ENCODE peak calls at places on chromosomes 2 and 18, in ten cellular contexts. One of them, this sample, is unnamed.

GRCh38 chr2:180985771-180986395 is 5.5 kb downstream of the UBE2E3 start:
- DNase-seq in GM23338: no peak
- DNase-seq in heart left ventricle: no peak
- DNase-seq in WERI-Rb-1: no peak
- DNase-seq in uterus: no peak
- DNase-seq in Panc1: no peak
- DNase-seq in fibroblast of lung: no peak
- DNase-seq in aorta: no peak
- DNase-seq in esophagus squamous epithelium: no peak
- DNase-seq in cardiac muscle cell: peak
- DNase-seq in this sample: no peak

GRCh38 chr2:73003027-73003426 is 68.5 kb downstream of the SFXN5 start:
- DNase-seq in aorta: no peak
- DNase-seq in Panc1: no peak
- DNase-seq in WERI-Rb-1: no peak
- DNase-seq in fibroblast of lung: no peak
- DNase-seq in esophagus squamous epithelium: no peak
- DNase-seq in cardiac muscle cell: no peak
- DNase-seq in heart left ventricle: no peak
- DNase-seq in uterus: no peak
- DNase-seq in GM23338: no peak
- DNase-seq in this sample: no peak

GRCh38 chr18:74064510-74064909 is 83.1 kb downstream of the FBXO15 start:
- DNase-seq in Panc1: no peak
- DNase-seq in cardiac muscle cell: no peak
- DNase-seq in esophagus squamous epithelium: no peak
- DNase-seq in uterus: no peak
- DNase-seq in aorta: no peak
- DNase-seq in heart left ventricle: no peak
- DNase-seq in WERI-Rb-1: no peak
- DNase-seq in fibroblast of lung: no peak
- DNase-seq in GM23338: no peak
- DNase-seq in this sample: no peak

GRCh38 chr2:215409331-215410127 is 26.3 kb downstream of the FN1 start:
- DNase-seq in esophagus squamous epithelium: no peak
- DNase-seq in fibroblast of lung: no peak
- DNase-seq in cardiac muscle cell: no peak
- DNase-seq in GM23338: no peak
- DNase-seq in aorta: no peak
- DNase-seq in Panc1: no peak
- DNase-seq in heart left ventricle: no peak
- DNase-seq in uterus: no peak
- DNase-seq in WERI-Rb-1: no peak
- DNase-seq in this sample: no peak

GRCh38 chr2:236634203-236634602 is 64.6 kb downstream of the ACKR3 start:
- DNase-seq in GM23338: no peak
- DNase-seq in fibroblast of lung: no peak
- DNase-seq in WERI-Rb-1: peak
- DNase-seq in cardiac muscle cell: no peak
- DNase-seq in Panc1: no peak
- DNase-seq in aorta: no peak
- DNase-seq in heart left ventricle: no peak
- DNase-seq in uterus: no peak
- DNase-seq in esophagus squamous epithelium: no peak
- DNase-seq in this sample: no peak

GRCh38 chr2:11467126-11467649 is 1.2 kb upstream of the E2F6 start:
- DNase-seq in WERI-Rb-1: no peak
- DNase-seq in esophagus squamous epithelium: no peak
- DNase-seq in cardiac muscle cell: no peak
- DNase-seq in aorta: no peak
- DNase-seq in Panc1: no peak
- DNase-seq in heart left ventricle: no peak
- DNase-seq in uterus: no peak
- DNase-seq in GM23338: no peak
- DNase-seq in fibroblast of lung: no peak
- DNase-seq in this sample: no peak

GRCh38 chr2:174059875-174060226 is 94.7 kb upstream of the SP3 start:
- DNase-seq in GM23338: no peak
- DNase-seq in Panc1: no peak
- DNase-seq in fibroblast of lung: peak
- DNase-seq in uterus: no peak
- DNase-seq in cardiac muscle cell: no peak
- DNase-seq in heart left ventricle: no peak
- DNase-seq in WERI-Rb-1: no peak
- DNase-seq in aorta: no peak
- DNase-seq in esophagus squamous epithelium: no peak
- DNase-seq in this sample: no peak

GRCh38 chr2:71379086-71379485 is 47.5 kb downstream of the ZNF638 start:
- DNase-seq in Panc1: peak
- DNase-seq in fibroblast of lung: peak
- DNase-seq in uterus: no peak
- DNase-seq in heart left ventricle: no peak
- DNase-seq in GM23338: no peak
- DNase-seq in WERI-Rb-1: no peak
- DNase-seq in cardiac muscle cell: no peak
- DNase-seq in aorta: no peak
- DNase-seq in esophagus squamous epithelium: no peak
- DNase-seq in this sample: no peak

GRCh38 chr18:52903858-52904257 is 563.9 kb downstream of the DCC start:
- DNase-seq in aorta: no peak
- DNase-seq in GM23338: peak
- DNase-seq in uterus: no peak
- DNase-seq in esophagus squamous epithelium: no peak
- DNase-seq in WERI-Rb-1: peak
- DNase-seq in cardiac muscle cell: peak
- DNase-seq in heart left ventricle: no peak
- DNase-seq in fibroblast of lung: peak
- DNase-seq in Panc1: no peak
- DNase-seq in this sample: no peak

GRCh38 chr2:206211657-206212255 is 52.1 kb downstream of the EEF1B2 start:
- DNase-seq in fibroblast of lung: peak
- DNase-seq in heart left ventricle: no peak
- DNase-seq in esophagus squamous epithelium: no peak
- DNase-seq in GM23338: no peak
- DNase-seq in WERI-Rb-1: no peak
- DNase-seq in aorta: no peak
- DNase-seq in cardiac muscle cell: no peak
- DNase-seq in Panc1: no peak
- DNase-seq in uterus: no peak
- DNase-seq in this sample: no peak

GRCh38 chr2:55810621-55811020 is 113.0 kb downstream of the EFEMP1 start:
- DNase-seq in uterus: no peak
- DNase-seq in heart left ventricle: no peak
- DNase-seq in esophagus squamous epithelium: no peak
- DNase-seq in WERI-Rb-1: no peak
- DNase-seq in fibroblast of lung: peak
- DNase-seq in cardiac muscle cell: no peak
- DNase-seq in Panc1: no peak
- DNase-seq in GM23338: no peak
- DNase-seq in aorta: no peak
- DNase-seq in this sample: no peak

GRCh38 chr2:98463988-98464771 is 19.5 kb downstream of the INPP4A start:
- DNase-seq in Panc1: no peak
- DNase-seq in cardiac muscle cell: no peak
- DNase-seq in GM23338: no peak
- DNase-seq in fibroblast of lung: no peak
- DNase-seq in uterus: no peak
- DNase-seq in WERI-Rb-1: no peak
- DNase-seq in aorta: no peak
- DNase-seq in esophagus squamous epithelium: no peak
- DNase-seq in heart left ventricle: no peak
- DNase-seq in this sample: no peak

GRCh38 chr18:46939337-46939963 is 22.0 kb downstream of the KATNAL2 start:
- DNase-seq in fibroblast of lung: peak
- DNase-seq in heart left ventricle: no peak
- DNase-seq in WERI-Rb-1: no peak
- DNase-seq in Panc1: no peak
- DNase-seq in GM23338: peak
- DNase-seq in cardiac muscle cell: no peak
- DNase-seq in aorta: no peak
- DNase-seq in esophagus squamous epithelium: no peak
- DNase-seq in uterus: no peak
- DNase-seq in this sample: no peak

GRCh38 chr2:65300772-65301711 is 73.4 kb downstream of the ACTR2 start:
- DNase-seq in uterus: peak
- DNase-seq in Panc1: peak
- DNase-seq in esophagus squamous epithelium: no peak
- DNase-seq in aorta: peak
- DNase-seq in GM23338: peak
- DNase-seq in WERI-Rb-1: no peak
- DNase-seq in heart left ventricle: peak
- DNase-seq in fibroblast of lung: peak
- DNase-seq in cardiac muscle cell: peak
- DNase-seq in this sample: no peak

GRCh38 chr2:112850588-112850987 is 14.0 kb upstream of the IL1B start:
- DNase-seq in WERI-Rb-1: no peak
- DNase-seq in aorta: no peak
- DNase-seq in cardiac muscle cell: no peak
- DNase-seq in uterus: no peak
- DNase-seq in esophagus squamous epithelium: no peak
- DNase-seq in fibroblast of lung: no peak
- DNase-seq in Panc1: no peak
- DNase-seq in heart left ventricle: no peak
- DNase-seq in GM23338: peak
- DNase-seq in this sample: no peak

GRCh38 chr2:7010376-7010775 is 93.2 kb downstream of the RNF144A start:
- DNase-seq in uterus: peak
- DNase-seq in esophagus squamous epithelium: no peak
- DNase-seq in WERI-Rb-1: no peak
- DNase-seq in cardiac muscle cell: no peak
- DNase-seq in fibroblast of lung: peak
- DNase-seq in GM23338: no peak
- DNase-seq in heart left ventricle: no peak
- DNase-seq in aorta: no peak
- DNase-seq in Panc1: no peak
- DNase-seq in this sample: no peak

DNA sequence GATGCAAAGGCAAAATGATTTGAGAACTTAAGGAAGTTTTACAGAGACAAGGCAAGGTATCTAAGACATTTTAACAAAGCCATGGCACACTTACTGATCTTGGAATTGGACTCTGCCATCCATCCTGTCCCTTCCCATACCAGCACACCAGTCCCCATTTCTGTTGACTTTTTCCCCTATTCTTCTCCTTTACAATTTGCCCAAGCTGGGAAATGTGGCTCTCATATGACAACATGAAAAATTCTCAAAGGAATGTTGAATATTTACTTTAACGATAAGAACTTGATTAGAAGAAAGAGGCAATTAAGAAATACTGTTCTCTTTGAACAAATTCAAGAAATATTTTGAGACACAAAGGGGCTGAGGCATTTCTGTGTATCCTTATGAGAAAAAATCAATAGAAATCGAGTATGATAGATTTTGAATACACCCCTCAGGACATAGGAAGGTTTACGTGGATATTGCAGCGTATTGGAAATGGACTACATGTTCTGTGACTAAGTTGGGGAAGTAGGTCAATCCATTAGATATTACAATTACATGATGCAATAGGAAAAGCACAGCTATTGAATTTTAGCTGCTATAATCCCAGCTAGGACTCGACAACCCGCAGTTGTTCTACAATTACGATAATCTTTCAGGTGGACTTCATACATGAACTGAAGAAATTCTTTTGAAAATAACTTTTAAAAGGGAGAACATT is 201.6 kb downstream of the TRIB2 start:
- DNase-seq in heart left ventricle: no peak
- DNase-seq in GM23338: no peak
- DNase-seq in Panc1: no peak
- DNase-seq in cardiac muscle cell: no peak
- DNase-seq in uterus: no peak
- DNase-seq in esophagus squamous epithelium: no peak
- DNase-seq in WERI-Rb-1: no peak
- DNase-seq in fibroblast of lung: peak
- DNase-seq in aorta: no peak
- DNase-seq in this sample: no peak
- H3K27ac ChIP-seq in heart left ventricle: peak
- H3K27ac ChIP-seq in GM23338: no peak
- H3K27ac ChIP-seq in Panc1: no peak
- H3K27ac ChIP-seq in cardiac muscle cell: peak
- H3K27ac ChIP-seq in uterus: peak
- H3K27ac ChIP-seq in esophagus squamous epithelium: peak
- H3K27ac ChIP-seq in WERI-Rb-1: no peak
- H3K27ac ChIP-seq in fibroblast of lung: peak
- H3K27ac ChIP-seq in aorta: peak
- H3K27ac ChIP-seq in this sample: peak

GRCh38 chr18:31042391-31043181 is at the start of gene DSC3:
- DNase-seq in Panc1: no peak
- DNase-seq in cardiac muscle cell: peak
- DNase-seq in fibroblast of lung: peak
- DNase-seq in GM23338: peak
- DNase-seq in heart left ventricle: peak
- DNase-seq in uterus: no peak
- DNase-seq in aorta: peak
- DNase-seq in esophagus squamous epithelium: no peak
- DNase-seq in WERI-Rb-1: peak
- DNase-seq in this sample: no peak
- H3K4me3 ChIP-seq in Panc1: peak
- H3K4me3 ChIP-seq in cardiac muscle cell: peak
- H3K4me3 ChIP-seq in fibroblast of lung: no peak
- H3K4me3 ChIP-seq in GM23338: peak
- H3K4me3 ChIP-seq in heart left ventricle: peak
- H3K4me3 ChIP-seq in uterus: peak
- H3K4me3 ChIP-seq in aorta: no peak
- H3K4me3 ChIP-seq in esophagus squamous epithelium: peak
- H3K4me3 ChIP-seq in WERI-Rb-1: peak
- H3K4me3 ChIP-seq in this sample: no peak

GRCh38 chr18:35458271-35458670 is 39.5 kb downstream of the INO80C start:
- DNase-seq in cardiac muscle cell: no peak
- DNase-seq in GM23338: no peak
- DNase-seq in fibroblast of lung: no peak
- DNase-seq in esophagus squamous epithelium: no peak
- DNase-seq in Panc1: no peak
- DNase-seq in uterus: no peak
- DNase-seq in aorta: no peak
- DNase-seq in WERI-Rb-1: no peak
- DNase-seq in heart left ventricle: no peak
- DNase-seq in this sample: no peak
- H3K27ac ChIP-seq in cardiac muscle cell: no peak
- H3K27ac ChIP-seq in GM23338: no peak
- H3K27ac ChIP-seq in fibroblast of lung: no peak
- H3K27ac ChIP-seq in esophagus squamous epithelium: peak
- H3K27ac ChIP-seq in Panc1: peak
- H3K27ac ChIP-seq in uterus: peak
- H3K27ac ChIP-seq in aorta: no peak
- H3K27ac ChIP-seq in WERI-Rb-1: no peak
- H3K27ac ChIP-seq in heart left ventricle: peak
- H3K27ac ChIP-seq in this sample: no peak

GRCh38 chr2:208496129-208496528 is 89.5 kb downstream of the PTH2R start:
- DNase-seq in cardiac muscle cell: no peak
- DNase-seq in fibroblast of lung: no peak
- DNase-seq in WERI-Rb-1: peak
- DNase-seq in heart left ventricle: no peak
- DNase-seq in uterus: no peak
- DNase-seq in esophagus squamous epithelium: no peak
- DNase-seq in GM23338: peak
- DNase-seq in aorta: no peak
- DNase-seq in Panc1: no peak
- DNase-seq in this sample: no peak

GRCh38 chr2:208502288-208502687 is 95.7 kb downstream of the PTH2R start:
- DNase-seq in uterus: no peak
- DNase-seq in esophagus squamous epithelium: no peak
- DNase-seq in WERI-Rb-1: no peak
- DNase-seq in heart left ventricle: no peak
- DNase-seq in fibroblast of lung: no peak
- DNase-seq in aorta: no peak
- DNase-seq in Panc1: no peak
- DNase-seq in cardiac muscle cell: no peak
- DNase-seq in GM23338: no peak
- DNase-seq in this sample: no peak

GRCh38 chr2:208501217-208501616 is 94.6 kb downstream of the PTH2R start:
- DNase-seq in fibroblast of lung: no peak
- DNase-seq in Panc1: no peak
- DNase-seq in heart left ventricle: no peak
- DNase-seq in uterus: no peak
- DNase-seq in aorta: no peak
- DNase-seq in esophagus squamous epithelium: no peak
- DNase-seq in cardiac muscle cell: peak
- DNase-seq in GM23338: peak
- DNase-seq in WERI-Rb-1: peak
- DNase-seq in this sample: no peak
- H3K4me3 ChIP-seq in fibroblast of lung: no peak
- H3K4me3 ChIP-seq in Panc1: no peak
- H3K4me3 ChIP-seq in heart left ventricle: no peak
- H3K4me3 ChIP-seq in uterus: no peak
- H3K4me3 ChIP-seq in aorta: no peak
- H3K4me3 ChIP-seq in esophagus squamous epithelium: no peak
- H3K4me3 ChIP-seq in cardiac muscle cell: no peak
- H3K4me3 ChIP-seq in GM23338: peak
- H3K4me3 ChIP-seq in WERI-Rb-1: no peak
- H3K4me3 ChIP-seq in this sample: no peak